ENCODE peak calls at places on chromosomes 1 and 21, in four cellular contexts. R is NCI-H345; F is activated T-cell treated with anti-CD3 and anti-CD28 coated beads, Interleukin-2, amount 50 U/mL, for 72 hours; M is activated CD4-positive, alpha-beta T cell treated with anti-CD3 and anti-CD28 coated beads, Interleukin-2, amount 50 U/mL, for 4 hours. C is an unnamed sample.

GRCh38 chr1:241586905-241587532 is 53.1 kb downstream of the CHML start:
- DNase-seq in R (no peak), F (no peak), M (no peak), C (no peak)

GRCh38 chr1:94425821-94426484 is 7.8 kb downstream of the ABCD3 start:
- DNase-seq in R (no peak), F (no peak), M (no peak), C (no peak)

GRCh38 chr1:112882271-112882744 is 73.7 kb downstream of the SLC16A1 start:
- DNase-seq in R (no peak), F (no peak), M (no peak), C (no peak)

GRCh38 chr1:221327954-221328353 is 413.9 kb downstream of the DUSP10 start:
- DNase-seq in R (peak), F (no peak), M (no peak), C (no peak)

GRCh38 chr21:18334066-18334465 is 69.5 kb downstream of the TMPRSS15 start:
- DNase-seq in R (no peak), F (no peak), M (no peak), C (no peak)

GRCh38 chr1:86016076-86016746 is 140.4 kb downstream of the COL24A1 start:
- DNase-seq in R (no peak), F (no peak), M (no peak), C (no peak)

GRCh38 chr1:41357451-41358151 is 3.6 kb upstream of the FOXO6 start:
- DNase-seq in R (no peak), F (no peak), M (no peak), C (no peak)

GRCh38 chr1:222370911-222371717 is 176.8 kb downstream of the HHIPL2 start:
- DNase-seq in R (no peak), F (no peak), M (no peak), C (no peak)

GRCh38 chr1:22500476-22500875 is 48.8 kb downstream of the ZBTB40 start:
- DNase-seq in R (no peak), F (no peak), M (no peak), C (peak)

GRCh38 chr1:19387045-19387467 is 74.9 kb downstream of the SLC66A1 start:
- DNase-seq in R (no peak), F (no peak), M (no peak), C (no peak)

C was measured in lung.